ENCODE peak calls at places on chromosomes 13 and 19, in ten cellular contexts. H is brain microvascular endothelial cell, F is NCI-H774, A is EL, Y is AG09319, B is ovary, K is NCI-H1092, Q is omental fat pad, M is foreskin fibroblast, U is hepatic stellate cell. C is an unnamed sample.

GRCh38 chr19:38870612-38871011 is 7.5 kb downstream of the RINL start:
- DNase-seq in H (no peak), F (no peak), A (no peak), Y (no peak), B (no peak), K (no peak), Q (no peak), M (no peak), U (no peak), C (no peak)

GRCh38 chr13:29434217-29434940 is 161.1 kb downstream of the SLC7A1 start:
- DNase-seq in H (no peak), F (no peak), A (no peak), Y (no peak), B (no peak), K (no peak), Q (no peak), M (no peak), U (no peak), C (no peak)

GRCh38 chr13:71864981-71865857 is 1.8 kb downstream of the DACH1 start:
- DNase-seq in H (peak), F (no peak), A (no peak), Y (no peak), B (no peak), K (peak), Q (no peak), M (no peak), U (peak), C (peak)

GRCh38 chr19:40219721-40220276 is 1.6 kb upstream of the TTC9B start:
- DNase-seq in H (peak), F (peak), A (peak), Y (no peak), B (no peak), K (no peak), Q (no peak), M (peak), U (peak), C (peak)

GRCh38 chr13:63972328-63972727 is 2556.7 kb upstream of the PCDH20 start:
- DNase-seq in H (no peak), F (no peak), A (no peak), Y (no peak), B (no peak), K (no peak), Q (no peak), M (no peak), U (no peak), C (no peak)

GRCh38 chr19:18304496-18305312 is 18.2 kb downstream of the LSM4 start:
- DNase-seq in H (peak), F (no peak), A (peak), Y (no peak), B (peak), K (no peak), Q (no peak), M (peak), U (peak), C (peak)

GRCh38 chr13:49908637-49909036 is 27.5 kb downstream of the SPRYD7 start:
- DNase-seq in H (no peak), F (no peak), A (no peak), Y (no peak), B (no peak), K (no peak), Q (no peak), M (no peak), U (no peak), C (no peak)

GRCh38 chr13:45206340-45206739 is 5.5 kb upstream of the KCTD4 start:
- DNase-seq in H (peak), F (no peak), A (peak), Y (peak), B (no peak), K (no peak), Q (no peak), M (peak), U (peak), C (peak)

GRCh38 chr13:98396071-98396710 is 180.7 kb downstream of the STK24 start:
- DNase-seq in H (no peak), F (no peak), A (no peak), Y (no peak), B (no peak), K (peak), Q (no peak), M (no peak), U (no peak), C (no peak)

GRCh38 chr13:63408227-63409202 is 1992.9 kb upstream of the PCDH20 start:
- DNase-seq in H (peak), F (no peak), A (no peak), Y (no peak), B (no peak), K (no peak), Q (no peak), M (peak), U (no peak), C (peak)

GRCh38 chr19:49801401-49801888 is 11.6 kb downstream of the FUZ start:
- DNase-seq in H (no peak), F (no peak), A (no peak), Y (no peak), B (no peak), K (no peak), Q (no peak), M (no peak), U (no peak), C (no peak)

C was measured in fibroblast of lung.